ENCODE peak calls at places on chromosomes 16 and 17, in ten cellular contexts. N is brain microvascular endothelial cell, P is cardiac fibroblast, B is dorsolateral prefrontal cortex, H is tibial artery, W is body of pancreas, S is AG10803, L is breast epithelium, I is GM23338, Z is left ventricle myocardium inferior. K is an unnamed sample.

GRCh38 chr16:15404792-15405191 is 9.2 kb downstream of the MPV17L start:
- DNase-seq in N (no peak), P (peak; percentile 33), B (no peak), H (peak; percentile 65), W (peak; percentile 66), S (no peak), L (no peak), I (no peak), Z (no peak), K (peak; percentile 3)

GRCh38 chr16:12613131-12613991 is 190.3 kb downstream of the CPPED1 start:
- DNase-seq in N (peak; percentile 26), P (no peak), B (no peak), H (no peak), W (no peak), S (peak; percentile 12), L (no peak), I (peak; percentile 25), Z (no peak), K (peak; percentile 58)

GRCh38 chr17:40879026-40879425 is 6.0 kb downstream of the KRT20 start:
- DNase-seq in N (no peak), P (no peak), B (no peak), H (no peak), W (no peak), S (no peak), L (no peak), I (no peak), Z (no peak), K (no peak)

GRCh38 chr17:263773-264172 is 82.3 kb upstream of the DOC2B start:
- DNase-seq in N (no peak), P (no peak), B (peak; percentile 25), H (peak; percentile 59), W (no peak), S (no peak), L (peak; percentile 45), I (no peak), Z (no peak), K (no peak)

GRCh38 chr16:77359065-77359502 is 75.8 kb downstream of the ADAMTS18 start:
- DNase-seq in N (peak; percentile 68), P (no peak), B (no peak), H (no peak), W (no peak), S (peak; percentile 8), L (no peak), I (no peak), Z (no peak), K (peak; percentile 53)

GRCh38 chr17:50550661-50551432 is 3.9 kb downstream of the SPATA20 start:
- DNase-seq in N (peak; percentile 78), P (peak; percentile 93), B (peak; percentile 82), H (peak; percentile 90), W (peak; percentile 85), S (peak; percentile 87), L (peak; percentile 77), I (peak; percentile 95), Z (peak; percentile 79), K (peak; percentile 92)

GRCh38 chr17:8384801-8385335 is 1.9 kb upstream of the RPL26 start:
- DNase-seq in N (peak; percentile 80), P (peak; percentile 82), B (no peak), H (peak; percentile 38), W (no peak), S (peak; percentile 95), L (no peak), I (peak; percentile 80), Z (no peak), K (peak; percentile 86)

GRCh38 chr17:61678339-61678738 is 87.3 kb upstream of the NACA2 start:
- DNase-seq in N (no peak), P (no peak), B (no peak), H (no peak), W (no peak), S (no peak), L (no peak), I (no peak), Z (no peak), K (no peak)

GRCh38 chr16:88943131-88943664 is 33.8 kb downstream of the CBFA2T3 start:
- DNase-seq in N (no peak), P (no peak), B (no peak), H (no peak), W (no peak), S (no peak), L (no peak), I (no peak), Z (no peak), K (no peak)

GRCh38 chr16:88941933-88942909 is 34.8 kb downstream of the CBFA2T3 start:
- DNase-seq in N (no peak), P (peak; percentile 23), B (no peak), H (no peak), W (peak; percentile 40), S (no peak), L (no peak), I (peak; percentile 92), Z (peak; percentile 61), K (no peak)

GRCh38 chr16:88940196-88941050 is 36.6 kb downstream of the CBFA2T3 start:
- DNase-seq in N (no peak), P (no peak), B (no peak), H (no peak), W (peak; percentile 80), S (no peak), L (no peak), I (peak; percentile 61), Z (no peak), K (no peak)

GRCh38 chr16:88939814-88940195 is 37.2 kb downstream of the CBFA2T3 start:
- DNase-seq in N (no peak), P (no peak), B (no peak), H (no peak), W (peak; percentile 25), S (no peak), L (no peak), I (peak; percentile 34), Z (peak; percentile 67), K (no peak)

DNA sequence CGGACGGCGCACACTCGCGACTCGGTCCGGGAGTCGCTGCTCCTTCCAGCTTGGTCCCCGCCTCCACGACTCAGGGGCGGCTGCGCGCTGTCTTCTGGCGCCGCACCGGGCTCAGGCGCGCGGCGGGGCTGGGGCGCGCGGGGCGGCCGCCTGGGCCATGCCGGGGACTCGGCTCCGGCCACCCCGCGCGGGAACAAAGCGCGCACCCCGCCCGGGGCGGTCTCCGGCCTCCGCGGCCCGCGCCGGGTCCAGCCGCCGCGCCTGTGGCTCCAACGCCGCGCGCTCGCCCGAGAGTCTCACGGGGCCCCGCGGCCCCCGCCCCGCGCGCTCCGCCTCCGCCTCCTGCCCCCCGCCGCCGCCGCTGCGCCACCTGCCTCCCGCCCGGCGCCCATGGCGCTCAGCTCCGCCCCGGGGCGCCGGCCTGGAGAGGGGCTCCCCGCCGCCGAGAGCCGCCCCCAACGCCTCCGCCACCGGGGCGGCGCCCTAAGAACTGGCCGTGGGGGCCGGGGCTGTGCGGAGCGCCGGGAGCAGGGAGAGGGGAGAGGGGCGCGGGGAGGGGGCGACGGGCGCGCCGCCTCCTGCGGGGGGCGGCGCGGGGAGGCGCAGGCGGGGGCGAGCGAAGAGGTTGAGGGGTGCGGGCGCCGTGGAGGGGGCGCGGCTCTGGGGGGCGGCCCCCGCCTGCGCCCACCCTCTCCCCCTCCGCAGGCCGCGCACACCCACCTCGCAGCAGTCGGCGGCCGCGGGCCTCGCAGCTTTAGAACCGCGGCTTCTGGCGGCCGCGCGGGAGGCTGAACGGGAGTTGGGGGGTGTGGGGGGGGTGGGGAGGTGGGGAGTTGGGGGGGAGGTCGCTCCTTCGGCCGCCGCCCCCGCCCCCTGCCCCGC is 35.7 kb downstream of the CBFA2T3 start:
- DNase-seq in N (no peak), P (no peak), B (no peak), H (no peak), W (peak; percentile 62), S (no peak), L (no peak), I (peak; percentile 44), Z (peak; percentile 66), K (no peak)
- H3K4me3 ChIP-seq in N (no peak overlapping the region), P (no peak overlapping the region), B (peak overlapping the region; percentile 48), H (peak overlapping the region; percentile 52), W (peak overlapping the region; percentile 77), S (no peak overlapping the region), L (peak overlapping the region; percentile 49), I (peak overlapping the region; percentile 58), Z (peak overlapping the region; percentile 85), K (no peak overlapping the region)

DNA sequence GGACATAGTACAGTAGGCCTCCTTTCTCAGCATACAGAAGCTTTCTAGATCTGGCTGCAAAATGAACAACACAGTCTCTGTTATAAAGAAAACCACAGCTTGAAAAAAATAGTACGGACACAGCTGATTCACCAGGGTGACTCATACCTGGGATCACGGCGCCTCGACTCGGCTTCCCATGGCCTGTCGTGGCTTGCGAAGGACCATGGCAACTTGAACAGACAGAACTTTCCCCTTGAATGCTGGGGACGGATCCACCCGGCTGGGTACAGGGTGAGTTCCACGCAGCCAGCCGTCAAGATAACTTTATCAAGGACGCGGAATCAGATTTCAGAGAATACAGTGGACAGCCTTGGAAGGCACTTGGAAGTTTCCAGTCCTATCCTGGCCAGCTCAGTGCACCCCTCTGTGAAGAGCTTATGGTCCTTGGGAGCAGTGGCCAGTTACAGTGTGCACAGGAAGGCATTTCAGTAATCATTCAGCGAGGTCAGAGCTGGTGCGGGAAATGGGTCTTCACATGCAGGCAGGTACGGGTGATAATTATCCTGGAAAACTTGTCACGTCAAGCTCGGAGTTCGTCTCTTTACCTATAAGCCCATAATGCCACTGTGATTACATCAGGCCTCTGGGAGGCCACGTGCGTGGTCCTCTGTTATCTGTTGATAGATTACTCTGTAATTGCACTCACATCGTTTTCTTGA is 57.9 kb upstream of the MAF start:
- DNase-seq in N (peak; percentile 95), P (peak; percentile 68), B (no peak), H (no peak), W (peak; percentile 5), S (peak; percentile 48), L (peak; percentile 66), I (no peak), Z (no peak), K (peak; percentile 79)
- TF ChIP-seq CTCF in N (no peak), P (no peak), B (no peak), H (no peak), W (no peak), S (no peak), L (no peak), I (no peak), Z (no peak), K (no peak)

GRCh38 chr17:1764274-1764673 is 2.4 kb downstream of the SERPINF1 start:
- DNase-seq in N (peak; percentile 74), P (peak; percentile 96), B (no peak), H (peak; percentile 90), W (peak; percentile 74), S (peak; percentile 94), L (peak; percentile 68), I (no peak), Z (peak; percentile 74), K (peak; percentile 95)

GRCh38 chr17:1759529-1759928 is 2.3 kb upstream of the SERPINF1 start:
- DNase-seq in N (no peak), P (no peak), B (no peak), H (no peak), W (no peak), S (no peak), L (no peak), I (no peak), Z (no peak), K (no peak)

GRCh38 chr17:1765576-1765975 is 3.7 kb downstream of the SERPINF1 start:
- DNase-seq in N (no peak), P (no peak), B (no peak), H (no peak), W (no peak), S (no peak), L (no peak), I (no peak), Z (no peak), K (no peak)

GRCh38 chr17:1762906-1763829 is 1.3 kb downstream of the SERPINF1 start:
- DNase-seq in N (peak; percentile 38), P (peak; percentile 89), B (no peak), H (peak; percentile 79), W (peak; percentile 45), S (peak; percentile 85), L (no peak), I (peak; percentile 34), Z (peak; percentile 46), K (peak; percentile 94)

GRCh38 chr17:1762233-1762905 is 509 bp downstream of the SERPINF1 start:
- DNase-seq in N (no peak), P (peak; percentile 72), B (no peak), H (no peak), W (peak; percentile 45), S (peak; percentile 52), L (no peak), I (peak; percentile 42), Z (peak; percentile 61), K (peak; percentile 89)
- H3K4me3 ChIP-seq in N (peak overlapping the region; percentile 52), P (peak overlapping the region; percentile 59), B (peak overlapping the region; percentile 38), H (peak overlapping the region; percentile 47), W (peak overlapping the region; percentile 5), S (peak overlapping the region; percentile 73), L (peak overlapping the region; percentile 70), I (peak overlapping the region; percentile 44), Z (peak overlapping the region; percentile 65), K (peak overlapping the region; percentile 88)

GRCh38 chr17:47742319-47743181 is 9.5 kb downstream of the TBX21 start:
- DNase-seq in N (no peak), P (peak; percentile 14), B (no peak), H (no peak), W (no peak), S (no peak), L (no peak), I (peak; percentile 83), Z (no peak), K (no peak)
- TF ChIP-seq CTCF in N (peak; percentile 59), P (peak; percentile 21), B (peak; percentile 61), H (no peak), W (no peak), S (peak; percentile 10), L (no peak), I (peak; percentile 69), Z (peak; percentile 39), K (peak; percentile 30)